ENCODE peak calls at places on chromosomes 1 and 21, in eight cellular contexts. One of them, this sample, is unnamed.

GRCh38 chr1:24149854-24150227 is 6.9 kb upstream of the IL22RA1 start:
- DNase-seq in fibroblast of pulmonary artery: peak
- DNase-seq in GM20000: no peak
- DNase-seq in HFF-Myc: no peak
- DNase-seq in endothelial cell: no peak
- DNase-seq in IMR-90: peak
- DNase-seq in lower lobe of right lung: no peak
- DNase-seq in astrocyte of the cerebellum: no peak
- DNase-seq in this sample: no peak

GRCh38 chr1:1979482-1980165 is 24.0 kb downstream of the CFAP74 start:
- DNase-seq in fibroblast of pulmonary artery: no peak
- DNase-seq in lower lobe of right lung: no peak
- DNase-seq in HFF-Myc: no peak
- DNase-seq in IMR-90: no peak
- DNase-seq in endothelial cell: no peak
- DNase-seq in astrocyte of the cerebellum: no peak
- DNase-seq in GM20000: no peak
- DNase-seq in this sample: no peak

GRCh38 chr21:34881421-34881820 is 167.7 kb downstream of the RUNX1 start:
- DNase-seq in IMR-90: peak
- DNase-seq in HFF-Myc: no peak
- DNase-seq in GM20000: no peak
- DNase-seq in lower lobe of right lung: no peak
- DNase-seq in endothelial cell: no peak
- DNase-seq in fibroblast of pulmonary artery: peak
- DNase-seq in astrocyte of the cerebellum: no peak
- DNase-seq in this sample: no peak

GRCh38 chr21:28714795-28715464 is 277.7 kb downstream of the LTN1 start:
- DNase-seq in astrocyte of the cerebellum: peak
- DNase-seq in IMR-90: peak
- DNase-seq in endothelial cell: no peak
- DNase-seq in fibroblast of pulmonary artery: peak
- DNase-seq in GM20000: no peak
- DNase-seq in HFF-Myc: peak
- DNase-seq in lower lobe of right lung: no peak
- DNase-seq in this sample: peak

GRCh38 chr1:200129480-200129879 is 102.0 kb downstream of the NR5A2 start:
- DNase-seq in fibroblast of pulmonary artery: no peak
- DNase-seq in IMR-90: no peak
- DNase-seq in GM20000: peak
- DNase-seq in lower lobe of right lung: no peak
- DNase-seq in astrocyte of the cerebellum: no peak
- DNase-seq in endothelial cell: no peak
- DNase-seq in HFF-Myc: no peak
- DNase-seq in this sample: no peak

GRCh38 chr21:25934771-25935224 is 200.0 kb downstream of the GABPA start:
- DNase-seq in fibroblast of pulmonary artery: peak
- DNase-seq in lower lobe of right lung: peak
- DNase-seq in IMR-90: peak
- DNase-seq in HFF-Myc: peak
- DNase-seq in GM20000: peak
- DNase-seq in endothelial cell: no peak
- DNase-seq in astrocyte of the cerebellum: peak
- DNase-seq in this sample: peak

GRCh38 chr1:50232271-50232670 is 123.6 kb downstream of the ELAVL4 start:
- DNase-seq in astrocyte of the cerebellum: no peak
- DNase-seq in lower lobe of right lung: no peak
- DNase-seq in HFF-Myc: no peak
- DNase-seq in fibroblast of pulmonary artery: no peak
- DNase-seq in GM20000: no peak
- DNase-seq in IMR-90: no peak
- DNase-seq in endothelial cell: no peak
- DNase-seq in this sample: no peak

GRCh38 chr1:229229137-229229720 is 41.7 kb upstream of the RAB4A start:
- DNase-seq in GM20000: no peak
- DNase-seq in HFF-Myc: no peak
- DNase-seq in astrocyte of the cerebellum: no peak
- DNase-seq in fibroblast of pulmonary artery: peak
- DNase-seq in lower lobe of right lung: no peak
- DNase-seq in IMR-90: no peak
- DNase-seq in endothelial cell: peak
- DNase-seq in this sample: no peak

GRCh38 chr1:39189592-39190041 is 14.9 kb upstream of the MACF1 start:
- DNase-seq in GM20000: no peak
- DNase-seq in IMR-90: peak
- DNase-seq in HFF-Myc: no peak
- DNase-seq in endothelial cell: no peak
- DNase-seq in fibroblast of pulmonary artery: peak
- DNase-seq in astrocyte of the cerebellum: no peak
- DNase-seq in lower lobe of right lung: no peak
- DNase-seq in this sample: no peak

GRCh38 chr1:39988618-39989343 is 33.8 kb downstream of the MFSD2A start:
- DNase-seq in endothelial cell: no peak
- DNase-seq in GM20000: no peak
- DNase-seq in IMR-90: peak
- DNase-seq in fibroblast of pulmonary artery: no peak
- DNase-seq in astrocyte of the cerebellum: no peak
- DNase-seq in lower lobe of right lung: no peak
- DNase-seq in HFF-Myc: no peak
- DNase-seq in this sample: no peak

GRCh38 chr21:38766987-38767722 is 38.6 kb upstream of the ETS2 start:
- DNase-seq in fibroblast of pulmonary artery: no peak
- DNase-seq in endothelial cell: no peak
- DNase-seq in GM20000: peak
- DNase-seq in lower lobe of right lung: peak
- DNase-seq in IMR-90: no peak
- DNase-seq in HFF-Myc: no peak
- DNase-seq in astrocyte of the cerebellum: no peak
- DNase-seq in this sample: no peak

GRCh38 chr1:210407887-210408252 is 79.2 kb downstream of the HHAT start:
- DNase-seq in lower lobe of right lung: no peak
- DNase-seq in IMR-90: no peak
- DNase-seq in astrocyte of the cerebellum: no peak
- DNase-seq in endothelial cell: no peak
- DNase-seq in fibroblast of pulmonary artery: no peak
- DNase-seq in GM20000: no peak
- DNase-seq in HFF-Myc: no peak
- DNase-seq in this sample: no peak

GRCh38 chr1:230191079-230191478 is 124.0 kb downstream of the GALNT2 start:
- DNase-seq in astrocyte of the cerebellum: no peak
- DNase-seq in lower lobe of right lung: no peak
- DNase-seq in endothelial cell: no peak
- DNase-seq in HFF-Myc: peak
- DNase-seq in IMR-90: peak
- DNase-seq in GM20000: no peak
- DNase-seq in fibroblast of pulmonary artery: peak
- DNase-seq in this sample: no peak

GRCh38 chr1:18217398-18218043 is 109.9 kb downstream of the IGSF21 start:
- DNase-seq in fibroblast of pulmonary artery: no peak
- DNase-seq in lower lobe of right lung: no peak
- DNase-seq in IMR-90: peak
- DNase-seq in endothelial cell: no peak
- DNase-seq in GM20000: peak
- DNase-seq in HFF-Myc: no peak
- DNase-seq in astrocyte of the cerebellum: no peak
- DNase-seq in this sample: no peak

GRCh38 chr21:14875704-14876364 is 189.0 kb downstream of the NRIP1 start:
- DNase-seq in fibroblast of pulmonary artery: no peak
- DNase-seq in IMR-90: no peak
- DNase-seq in HFF-Myc: no peak
- DNase-seq in lower lobe of right lung: no peak
- DNase-seq in endothelial cell: no peak
- DNase-seq in GM20000: peak
- DNase-seq in astrocyte of the cerebellum: no peak
- DNase-seq in this sample: no peak

GRCh38 chr1:25993197-25993951 is 4.5 kb downstream of the PAFAH2 start:
- DNase-seq in IMR-90: no peak
- DNase-seq in astrocyte of the cerebellum: no peak
- DNase-seq in endothelial cell: no peak
- DNase-seq in lower lobe of right lung: no peak
- DNase-seq in fibroblast of pulmonary artery: no peak
- DNase-seq in HFF-Myc: no peak
- DNase-seq in GM20000: no peak
- DNase-seq in this sample: no peak

GRCh38 chr1:245575710-245576109 is 420.9 kb downstream of the KIF26B start:
- DNase-seq in HFF-Myc: no peak
- DNase-seq in GM20000: no peak
- DNase-seq in IMR-90: peak
- DNase-seq in lower lobe of right lung: no peak
- DNase-seq in endothelial cell: no peak
- DNase-seq in fibroblast of pulmonary artery: peak
- DNase-seq in astrocyte of the cerebellum: no peak
- DNase-seq in this sample: no peak

GRCh38 chr1:55472784-55473183 is 257.6 kb upstream of the USP24 start:
- DNase-seq in fibroblast of pulmonary artery: peak
- DNase-seq in endothelial cell: no peak
- DNase-seq in IMR-90: peak
- DNase-seq in astrocyte of the cerebellum: peak
- DNase-seq in lower lobe of right lung: no peak
- DNase-seq in GM20000: no peak
- DNase-seq in HFF-Myc: no peak
- DNase-seq in this sample: no peak

GRCh38 chr1:111769517-111770146 is 13.9 kb downstream of the DDX20 start:
- DNase-seq in lower lobe of right lung: no peak
- DNase-seq in HFF-Myc: peak
- DNase-seq in fibroblast of pulmonary artery: peak
- DNase-seq in GM20000: peak
- DNase-seq in endothelial cell: no peak
- DNase-seq in astrocyte of the cerebellum: peak
- DNase-seq in IMR-90: peak
- DNase-seq in this sample: peak

GRCh38 chr1:182833271-182833670 is 5.9 kb upstream of the DHX9 start:
- DNase-seq in astrocyte of the cerebellum: no peak
- DNase-seq in IMR-90: peak
- DNase-seq in GM20000: no peak
- DNase-seq in fibroblast of pulmonary artery: peak
- DNase-seq in lower lobe of right lung: no peak
- DNase-seq in HFF-Myc: no peak
- DNase-seq in endothelial cell: no peak
- DNase-seq in this sample: no peak

GRCh38 chr1:104853276-104853675 is 1103.6 kb downstream of the AMY1C start:
- DNase-seq in lower lobe of right lung: no peak
- DNase-seq in HFF-Myc: no peak
- DNase-seq in fibroblast of pulmonary artery: no peak
- DNase-seq in IMR-90: no peak
- DNase-seq in astrocyte of the cerebellum: no peak
- DNase-seq in GM20000: no peak
- DNase-seq in endothelial cell: no peak
- DNase-seq in this sample: no peak

GRCh38 chr1:243421784-243422183 is 165.9 kb downstream of the SDCCAG8 start:
- DNase-seq in astrocyte of the cerebellum: peak
- DNase-seq in HFF-Myc: peak
- DNase-seq in IMR-90: peak
- DNase-seq in lower lobe of right lung: no peak
- DNase-seq in GM20000: peak
- DNase-seq in endothelial cell: no peak
- DNase-seq in fibroblast of pulmonary artery: peak
- DNase-seq in this sample: no peak

GRCh38 chr1:109263234-109263596 is 13.9 kb downstream of the CELSR2 start:
- DNase-seq in HFF-Myc: no peak
- DNase-seq in fibroblast of pulmonary artery: no peak
- DNase-seq in endothelial cell: no peak
- DNase-seq in IMR-90: no peak
- DNase-seq in lower lobe of right lung: no peak
- DNase-seq in GM20000: no peak
- DNase-seq in astrocyte of the cerebellum: no peak
- DNase-seq in this sample: no peak
- TF ChIP-seq CTCF in HFF-Myc: no peak
- TF ChIP-seq CTCF in fibroblast of pulmonary artery: no peak
- TF ChIP-seq CTCF in endothelial cell: no peak
- TF ChIP-seq CTCF in IMR-90: no peak
- TF ChIP-seq CTCF in lower lobe of right lung: no peak
- TF ChIP-seq CTCF in GM20000: no peak
- TF ChIP-seq CTCF in astrocyte of the cerebellum: no peak
- TF ChIP-seq CTCF in this sample: no peak

GRCh38 chr1:220879090-220879508 is at the start of gene HLX:
- DNase-seq in lower lobe of right lung: peak
- DNase-seq in GM20000: peak
- DNase-seq in IMR-90: peak
- DNase-seq in fibroblast of pulmonary artery: peak
- DNase-seq in HFF-Myc: peak
- DNase-seq in astrocyte of the cerebellum: peak
- DNase-seq in endothelial cell: peak
- DNase-seq in this sample: peak
- TF ChIP-seq CTCF in lower lobe of right lung: no peak
- TF ChIP-seq CTCF in GM20000: no peak
- TF ChIP-seq CTCF in IMR-90: no peak
- TF ChIP-seq CTCF in fibroblast of pulmonary artery: no peak
- TF ChIP-seq CTCF in HFF-Myc: no peak
- TF ChIP-seq CTCF in astrocyte of the cerebellum: no peak
- TF ChIP-seq CTCF in endothelial cell: no peak
- TF ChIP-seq CTCF in this sample: no peak

GRCh38 chr1:212677136-212677535 is 22.5 kb downstream of the BATF3 start:
- DNase-seq in fibroblast of pulmonary artery: no peak
- DNase-seq in astrocyte of the cerebellum: no peak
- DNase-seq in endothelial cell: no peak
- DNase-seq in HFF-Myc: no peak
- DNase-seq in IMR-90: no peak
- DNase-seq in lower lobe of right lung: no peak
- DNase-seq in GM20000: no peak
- DNase-seq in this sample: no peak
- TF ChIP-seq CTCF in fibroblast of pulmonary artery: no peak
- TF ChIP-seq CTCF in astrocyte of the cerebellum: no peak
- TF ChIP-seq CTCF in endothelial cell: no peak
- TF ChIP-seq CTCF in HFF-Myc: no peak
- TF ChIP-seq CTCF in IMR-90: no peak
- TF ChIP-seq CTCF in lower lobe of right lung: no peak
- TF ChIP-seq CTCF in GM20000: no peak
- TF ChIP-seq CTCF in this sample: no peak

DNA sequence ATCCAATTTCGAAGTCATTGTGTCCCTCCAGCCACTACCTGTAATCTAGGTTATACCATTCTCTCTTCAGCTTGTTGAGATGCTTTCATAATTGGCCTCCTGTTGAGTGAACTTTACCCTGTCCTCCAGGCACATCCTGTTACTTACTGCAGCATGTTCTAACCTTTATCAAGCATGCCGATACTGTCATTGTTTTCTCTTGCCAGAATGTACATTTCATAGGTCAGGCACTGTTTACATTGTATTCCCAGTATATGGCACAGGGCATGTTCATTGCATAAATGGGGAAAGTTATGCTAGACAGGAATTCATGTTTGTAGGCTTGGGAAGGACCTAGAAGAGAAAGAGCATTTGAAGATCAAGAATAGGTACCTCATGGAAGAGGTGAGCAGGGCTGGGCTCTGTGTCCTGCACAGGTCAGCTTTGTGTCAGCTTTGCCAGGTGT is 10.2 kb downstream of the CXADR start:
- DNase-seq in endothelial cell: no peak
- DNase-seq in fibroblast of pulmonary artery: no peak
- DNase-seq in astrocyte of the cerebellum: no peak
- DNase-seq in GM20000: no peak
- DNase-seq in lower lobe of right lung: no peak
- DNase-seq in IMR-90: no peak
- DNase-seq in HFF-Myc: no peak
- DNase-seq in this sample: no peak
- TF ChIP-seq CTCF in endothelial cell: no peak
- TF ChIP-seq CTCF in fibroblast of pulmonary artery: no peak
- TF ChIP-seq CTCF in astrocyte of the cerebellum: no peak
- TF ChIP-seq CTCF in GM20000: no peak
- TF ChIP-seq CTCF in lower lobe of right lung: no peak
- TF ChIP-seq CTCF in IMR-90: no peak
- TF ChIP-seq CTCF in HFF-Myc: no peak
- TF ChIP-seq CTCF in this sample: no peak